ENCODE peak calls at places on chromosomes 4 and X, in four cellular contexts. A is cardiac fibroblast, P is colonic mucosa, O is NB4. N is an unnamed sample.

GRCh38 chr4:142660728-142661127 is 185.4 kb downstream of the INPP4B start:
- DNase-seq in A (no peak), P (no peak), O (peak; percentile 2), N (no peak)

GRCh38 chrX:30643313-30643821 is 9.9 kb upstream of the GK start:
- DNase-seq in A (peak; percentile 75), P (no peak), O (peak; percentile 81), N (no peak)

GRCh38 chr4:28490669-28491068 is 1630.0 kb downstream of the STIM2 start:
- DNase-seq in A (peak; percentile 1), P (no peak), O (no peak), N (no peak)

GRCh38 chr4:177596035-177596434 is 153.8 kb upstream of the AGA start:
- DNase-seq in A (peak; percentile 54), P (no peak), O (peak; percentile 84), N (no peak)

GRCh38 chr4:156255608-156256007 is 301.9 kb upstream of the CTSO start:
- DNase-seq in A (no peak), P (no peak), O (no peak), N (no peak)

GRCh38 chr4:155007660-155008176 is 200.7 kb upstream of the NPY2R start:
- DNase-seq in A (peak; percentile 61), P (no peak), O (no peak), N (no peak)

GRCh38 chr4:179415016-179415841 is 1973.0 kb upstream of the AGA start:
- DNase-seq in A (no peak), P (no peak), O (no peak), N (no peak)

GRCh38 chrX:103779156-103779555 is 2.5 kb downstream of the PLP1 start:
- DNase-seq in A (peak; percentile 64), P (no peak), O (no peak), N (no peak)

GRCh38 chrX:71525316-71525715 is 7.6 kb upstream of the OGT start:
- DNase-seq in A (no peak), P (no peak), O (peak; percentile 36), N (no peak)

GRCh38 chr4:186807809-186808634 is 84.4 kb upstream of the FAT1 start:
- DNase-seq in A (no peak), P (no peak), O (no peak), N (no peak)

GRCh38 chr4:137901114-137901513 is 341.0 kb downstream of the SLC7A11 start:
- DNase-seq in A (no peak), P (no peak), O (no peak), N (no peak)

GRCh38 chr4:153655928-153656327 is 28.2 kb upstream of the TLR2 start:
- DNase-seq in A (peak; percentile 77), P (no peak), O (peak; percentile 75), N (peak; percentile 60)

GRCh38 chrX:72100051-72100755 is 31.5 kb downstream of the RTL5 start:
- DNase-seq in A (no peak), P (no peak), O (peak; percentile 56), N (no peak)

GRCh38 chrX:111375747-111376146 is 36.2 kb downstream of the DCX start:
- DNase-seq in A (no peak), P (no peak), O (no peak), N (no peak)

GRCh38 chr4:163556169-163556568 is 61.7 kb downstream of the TMA16 start:
- DNase-seq in A (no peak), P (no peak), O (no peak), N (no peak)

GRCh38 chr4:108731001-108731400 is 31.9 kb downstream of the ETNPPL start:
- DNase-seq in A (no peak), P (no peak), O (no peak), N (no peak)

GRCh38 chr4:103067841-103068547 is 8.6 kb downstream of the SLC9B2 start:
- DNase-seq in A (no peak), P (no peak), O (no peak), N (no peak)

GRCh38 chr4:23169598-23170311 is 477.0 kb downstream of the GBA3 start:
- DNase-seq in A (no peak), P (no peak), O (no peak), N (no peak)

GRCh38 chrX:16754019-16754418 is 32.2 kb upstream of the TXLNG start:
- DNase-seq in A (no peak), P (no peak), O (no peak), N (no peak)

GRCh38 chr4:100891808-100892207 is 374.0 kb upstream of the EMCN start:
- DNase-seq in A (no peak), P (no peak), O (no peak), N (no peak)

GRCh38 chr4:100898844-100899243 is 381.0 kb upstream of the EMCN start:
- DNase-seq in A (no peak), P (no peak), O (no peak), N (no peak)

GRCh38 chr4:100900134-100900533 is 382.3 kb upstream of the EMCN start:
- DNase-seq in A (no peak), P (no peak), O (no peak), N (no peak)

GRCh38 chr4:100894339-100894870 is 376.6 kb upstream of the EMCN start:
- DNase-seq in A (no peak), P (no peak), O (no peak), N (no peak)

DNA sequence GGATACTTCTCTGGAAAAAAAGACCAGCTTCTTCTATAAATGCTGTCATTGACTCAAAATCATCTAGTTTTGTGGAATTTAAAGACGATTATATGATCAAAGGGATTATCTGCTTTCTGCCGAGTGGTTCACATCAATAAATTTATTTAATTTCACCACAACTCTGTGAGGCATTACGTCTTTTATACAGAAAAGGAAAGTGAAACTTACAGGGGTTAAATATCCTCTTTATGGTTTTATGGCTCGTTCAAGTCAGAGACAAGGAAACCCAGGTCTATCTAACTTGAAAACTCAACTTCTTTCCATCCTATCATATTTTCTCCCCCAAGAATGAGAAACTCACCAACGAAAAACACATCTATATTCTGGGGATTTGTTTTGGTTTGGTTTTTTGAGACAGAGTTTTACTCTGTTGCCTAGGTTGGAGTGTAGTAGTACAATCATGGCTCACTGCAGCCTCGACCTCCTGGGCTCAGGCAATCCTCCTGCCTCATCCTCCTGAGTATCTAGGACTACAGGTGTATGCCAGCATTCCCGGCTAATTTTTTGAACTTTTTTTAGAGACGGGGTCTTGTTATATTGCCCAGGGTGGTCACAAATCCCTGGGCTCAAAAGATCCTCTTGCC is 377.9 kb upstream of the EMCN start:
- DNase-seq in A (no peak), P (no peak), O (peak; percentile 21), N (no peak)
- H3K4me3 ChIP-seq in A (no peak overlapping the region), P (no peak overlapping the region), O (peak overlapping the region; percentile 64), N (peak overlapping the region; percentile 39)

GRCh38 chr4:152245706-152246105 is 290.2 kb downstream of the FBXW7 start:
- DNase-seq in A (no peak), P (no peak), O (no peak), N (no peak)
- TF ChIP-seq CTCF in A (no peak), P (no peak), O (no peak), N (no peak)

GRCh38 chr4:8411351-8412180 is 29.0 kb downstream of the ACOX3 start:
- DNase-seq in A (no peak), P (no peak), O (no peak), N (no peak)
- H3K4me3 ChIP-seq in A (no peak overlapping the region), P (no peak overlapping the region), O (no peak overlapping the region), N (no peak overlapping the region)

DNA sequence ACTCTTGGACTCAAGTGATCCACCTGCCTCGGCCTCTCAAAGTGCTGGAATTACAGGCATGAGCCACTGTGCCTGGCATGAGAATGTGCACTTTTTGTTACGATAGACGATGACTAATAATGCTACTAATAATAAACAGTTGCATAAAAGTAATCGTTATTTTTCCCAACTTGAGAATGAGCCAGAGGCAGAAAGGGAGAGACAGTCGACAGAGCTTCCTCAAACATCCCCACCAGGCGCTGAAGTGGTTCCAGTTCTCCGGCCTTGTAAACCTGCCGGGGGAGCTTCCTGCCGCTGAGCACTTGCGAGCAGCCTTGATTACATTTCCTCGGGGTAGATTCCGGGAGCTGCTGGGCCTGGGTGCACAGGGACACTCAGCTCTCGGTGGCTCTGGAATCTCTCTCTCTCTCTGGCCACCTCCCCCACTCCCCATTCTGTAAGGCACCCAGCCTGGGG is 8.9 kb upstream of the HTRA3 start:
- DNase-seq in A (peak; percentile 67), P (no peak), O (no peak), N (no peak)
- TF ChIP-seq CTCF in A (no peak), P (no peak), O (no peak), N (no peak)

N was measured in tibial nerve.